ENCODE peak calls at places on chromosomes 11 and 22, in seven cellular contexts. W is RWPE1; F is T-helper 2 cell; G is CD8-positive, alpha-beta memory T cell; D is stomach; A is kidney; Z is GF-D8. U is an unnamed sample.

GRCh38 chr11:86134580-86135318 is 65.9 kb upstream of the PICALM start:
- DNase-seq in F (no peak), G (no peak), W (no peak), Z (peak; percentile 41), A (no peak), D (no peak), U (no peak)

GRCh38 chr22:40199223-40199622 is 21.5 kb downstream of the TNRC6B start:
- DNase-seq in Z (no peak), D (no peak), G (no peak), F (no peak), W (no peak), A (no peak), U (no peak)

GRCh38 chr11:44778200-44779100 is 51.7 kb downstream of the TSPAN18 start:
- DNase-seq in Z (no peak), F (no peak), W (no peak), G (no peak), D (no peak), A (no peak), U (no peak)

GRCh38 chr11:14537134-14537599 is 17.0 kb upstream of the PSMA1 start:
- DNase-seq in D (no peak), F (peak; percentile 45), W (peak; percentile 48), G (peak; percentile 69), A (no peak), Z (peak; percentile 21), U (peak; percentile 19)

GRCh38 chr11:129787518-129787917 is 28.1 kb upstream of the TMEM45B start:
- DNase-seq in D (no peak), F (no peak), Z (no peak), G (no peak), A (no peak), W (peak; percentile 23), U (no peak)

GRCh38 chr11:71307811-71308645 is 55.7 kb upstream of the SHANK2 start:
- DNase-seq in D (peak; percentile 22), F (no peak), W (no peak), Z (no peak), G (no peak), A (no peak), U (no peak)

GRCh38 chr11:126480015-126480409 is 124.5 kb downstream of the ST3GAL4 start:
- DNase-seq in Z (no peak), F (no peak), A (no peak), D (no peak), W (no peak), G (no peak), U (no peak)

GRCh38 chr22:37775785-37776638 is 31.7 kb upstream of the GCAT start:
- DNase-seq in D (no peak), Z (no peak), G (no peak), A (peak; percentile 54), F (no peak), W (peak; percentile 60), U (no peak)

GRCh38 chr11:65555693-65556231 is 2.4 kb downstream of the LTBP3 start:
- DNase-seq in W (peak; percentile 73), A (peak; percentile 91), Z (no peak), G (no peak), D (no peak), F (no peak), U (peak; percentile 2)

U was measured in effector CD4-positive, alpha-beta T cell.